ENCODE peak calls at places on chromosomes 11 and 22, in six cellular contexts. T is esophagus squamous epithelium, B is uterus, Y is foreskin fibroblast, R is OCI-LY7, G is kidney epithelial cell. U is an unnamed sample.

GRCh38 chr11:60912223-60912850 is 1.6 kb upstream of the TMEM109 start:
- DNase-seq in B (no peak), R (no peak), T (no peak), G (no peak), Y (no peak), U (no peak)

GRCh38 chr11:80899381-80899780 is 1458.6 kb upstream of the TENM4 start:
- DNase-seq in R (no peak), B (no peak), Y (peak), G (no peak), T (no peak), U (no peak)

GRCh38 chr11:66172146-66172545 is 96.3 kb upstream of the RAB1B start:
- DNase-seq in Y (peak), T (no peak), R (no peak), G (peak), B (no peak), U (peak)

GRCh38 chr22:36818010-36818642 is 1.3 kb upstream of the PVALB start:
- DNase-seq in B (no peak), T (no peak), Y (no peak), G (no peak), R (no peak), U (no peak)

GRCh38 chr11:57604289-57605010 is 7.0 kb downstream of the SERPING1 start:
- DNase-seq in R (peak), G (no peak), T (no peak), B (no peak), Y (no peak), U (no peak)

GRCh38 chr11:123797065-123797940 is 8.8 kb downstream of the OR6M1 start:
- DNase-seq in B (no peak), Y (no peak), T (no peak), G (no peak), R (no peak), U (no peak)

GRCh38 chr11:126857860-126858808 is 142.4 kb downstream of the KIRREL3 start:
- DNase-seq in B (no peak), R (no peak), T (no peak), Y (no peak), G (no peak), U (no peak)

GRCh38 chr11:18394928-18395734 is 768 bp downstream of the LDHA start:
- DNase-seq in B (peak), G (no peak), Y (no peak), T (no peak), R (peak), U (no peak)

GRCh38 chr11:44097821-44098220 is 2.3 kb downstream of the EXT2 start:
- DNase-seq in B (no peak), T (no peak), G (no peak), R (no peak), Y (no peak), U (no peak)

GRCh38 chr22:19178065-19178658 is 374 bp downstream of the SLC25A1 start:
- DNase-seq in G (no peak), R (peak), B (peak), T (no peak), Y (no peak), U (no peak)

DNA sequence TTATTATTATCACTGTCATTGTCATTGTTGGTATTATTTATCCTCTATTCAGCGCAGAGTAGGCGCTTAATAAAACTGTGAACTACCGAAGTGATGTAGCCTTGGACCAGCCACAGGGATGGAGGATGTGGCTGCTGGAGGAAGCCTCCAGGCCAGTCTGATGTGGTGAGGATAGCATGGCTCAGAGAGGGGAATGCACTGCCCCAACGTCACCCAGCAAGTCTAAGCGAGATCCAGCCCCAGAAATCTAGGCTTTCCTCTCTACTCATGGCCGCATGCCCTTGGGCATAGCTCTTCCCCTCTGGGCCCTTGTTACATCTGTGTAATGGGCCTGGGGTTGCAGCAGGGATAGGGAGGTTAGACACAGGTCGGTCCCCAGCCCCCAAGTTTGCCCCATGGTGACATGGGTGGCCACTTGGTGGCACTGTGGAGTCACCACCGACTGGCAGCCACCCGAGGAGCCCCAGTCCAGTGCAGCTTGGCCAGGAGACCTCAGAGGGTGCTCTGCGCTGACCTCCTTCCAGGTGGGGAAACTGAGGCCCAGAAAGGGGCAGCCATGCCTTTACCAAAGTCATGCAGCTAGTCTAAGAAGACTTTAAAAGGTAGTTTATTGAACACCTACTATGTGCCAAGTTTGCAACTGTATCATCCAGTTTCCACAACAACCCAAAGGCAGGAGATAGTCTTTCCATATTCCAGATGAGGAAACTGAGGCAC is 395.7 kb downstream of the MN1 start:
- DNase-seq in G (no peak), B (no peak), T (no peak), R (peak), Y (peak), U (peak)
- TF ChIP-seq CTCF in G (peak), B (peak), T (peak), R (peak), Y (peak), U (peak)

GRCh38 chr11:42974510-42974909 is 337.3 kb upstream of the API5 start:
- DNase-seq in G (no peak), T (no peak), R (no peak), B (no peak), Y (no peak), U (no peak)
- TF ChIP-seq CTCF in G (no peak), T (no peak), R (no peak), B (no peak), Y (no peak), U (no peak)

GRCh38 chr22:23070418-23071162 is at the start of gene GNAZ:
- DNase-seq in G (no peak), R (peak), T (no peak), B (peak), Y (no peak), U (no peak)
- TF ChIP-seq CTCF in G (no peak), R (peak), T (no peak), B (no peak), Y (no peak), U (no peak)

GRCh38 chr11:8914661-8915018 is 3.7 kb downstream of the AKIP1 start:
- DNase-seq in Y (no peak), B (no peak), T (no peak), R (no peak), G (no peak), U (no peak)
- TF ChIP-seq CTCF in Y (no peak), B (no peak), T (no peak), R (peak), G (no peak), U (peak)

GRCh38 chr11:67264886-67265632 is 1.2 kb upstream of the GRK2 start:
- DNase-seq in R (no peak), G (no peak), T (no peak), Y (no peak), B (no peak), U (no peak)

GRCh38 chr11:67266424-67267187 is at the start of gene GRK2:
- DNase-seq in T (no peak), Y (no peak), G (no peak), R (peak), B (peak), U (no peak)

GRCh38 chr11:67264260-67264659 is 2.0 kb upstream of the GRK2 start:
- DNase-seq in Y (no peak), R (no peak), G (no peak), T (no peak), B (no peak), U (no peak)

GRCh38 chr11:67267188-67268035 is 1.1 kb downstream of the GRK2 start:
- DNase-seq in B (peak), Y (no peak), G (no peak), T (no peak), R (peak), U (no peak)

GRCh38 chr11:67265633-67266423 is 445 bp upstream of the GRK2 start:
- DNase-seq in R (peak), Y (peak), T (no peak), G (no peak), B (peak), U (no peak)
- TF ChIP-seq CTCF in R (peak), Y (peak), T (peak), G (peak), B (peak), U (peak)